ENCODE peak calls at places on chromosomes 12 and 14, in five cellular contexts. R is Peyer's patch, P is OCI-LY7, E is right cardiac atrium, W is foreskin keratinocyte. L is an unnamed sample.

GRCh38 chr12:62785941-62786559 is 148.9 kb downstream of the PPM1H start:
- DNase-seq in P (no peak), W (peak; percentile 95), R (no peak), E (no peak), L (no peak)

GRCh38 chr12:124217508-124217981 is 77.3 kb upstream of the RFLNA start:
- DNase-seq in P (no peak), W (no peak), E (no peak), R (no peak), L (no peak)

GRCh38 chr12:120498870-120499515 is 3.1 kb downstream of the DYNLL1 start:
- DNase-seq in R (no peak), P (no peak), E (no peak), W (no peak), L (no peak)

GRCh38 chr12:111046896-111047295 is 126.5 kb upstream of the MYL2 start:
- DNase-seq in R (no peak), W (no peak), E (no peak), P (no peak), L (no peak)

GRCh38 chr14:63276016-63276415 is 42.7 kb downstream of the GPHB5 start:
- DNase-seq in R (no peak), W (no peak), P (no peak), E (no peak), L (no peak)

GRCh38 chr14:88829685-88830302 is 5.3 kb downstream of the TTC8 start:
- DNase-seq in E (no peak), R (no peak), W (no peak), P (no peak), L (no peak)

GRCh38 chr14:61320806-61321384 is 484 bp upstream of the PRKCH start:
- DNase-seq in E (peak; percentile 54), W (peak; percentile 34), R (no peak), P (no peak), L (no peak)

GRCh38 chr12:6113691-6114475 is 10.6 kb downstream of the VWF start:
- DNase-seq in E (no peak), P (no peak), W (no peak), R (peak; percentile 33), L (no peak)

GRCh38 chr14:62064741-62065323 is 302.6 kb downstream of the SNAPC1 start:
- DNase-seq in P (no peak), W (no peak), E (no peak), R (no peak), L (no peak)

GRCh38 chr14:90630407-90630806 is 185.8 kb downstream of the TTC7B start:
- DNase-seq in R (no peak), W (no peak), E (no peak), P (no peak), L (no peak)

GRCh38 chr14:66501592-66501991 is 6.4 kb upstream of the GPHN start:
- DNase-seq in P (no peak), E (no peak), W (no peak), R (no peak), L (no peak)

GRCh38 chr12:124901003-124901402 is 13.4 kb downstream of the UBC start:
- DNase-seq in W (no peak), E (no peak), P (peak; percentile 25), R (no peak), L (no peak)

GRCh38 chr14:72809063-72809462 is 84.8 kb downstream of the DPF3 start:
- DNase-seq in E (no peak), R (no peak), W (no peak), P (no peak), L (no peak)

GRCh38 chr14:106872619-106873446 is 1346.5 kb downstream of the TMEM121 start:
- DNase-seq in W (no peak), P (peak; percentile 90), E (peak; percentile 74), R (peak; percentile 96), L (peak; percentile 73)

GRCh38 chr12:120709976-120710804 is at the start of gene UNC119B:
- DNase-seq in P (peak; percentile 72), R (peak; percentile 75), E (peak; percentile 93), W (peak; percentile 25), L (peak; percentile 71)

GRCh38 chr12:98793121-98793520 is 148.0 kb downstream of the APAF1 start:
- DNase-seq in R (no peak), P (no peak), W (no peak), E (no peak), L (no peak)

GRCh38 chr12:3127832-3128231 is 50.7 kb downstream of the TSPAN9 start:
- DNase-seq in W (no peak), E (no peak), P (no peak), R (no peak), L (no peak)

GRCh38 chr12:123942911-123943648 is 29.6 kb downstream of the CCDC92 start:
- DNase-seq in W (no peak), P (no peak), R (peak; percentile 34), E (no peak), L (no peak)

GRCh38 chr12:93773122-93773871 is 96.1 kb downstream of the CRADD start:
- DNase-seq in R (no peak), W (no peak), E (no peak), P (no peak), L (peak; percentile 48)

GRCh38 chr12:128693115-128693514 is 130.6 kb downstream of the SLC15A4 start:
- DNase-seq in E (no peak), W (no peak), R (no peak), P (no peak), L (no peak)

GRCh38 chr12:78888583-78888982 is 24.0 kb downstream of the SYT1 start:
- DNase-seq in E (no peak), W (no peak), P (peak; percentile 23), R (no peak), L (no peak)

GRCh38 chr14:50047274-50047676 is 69.1 kb downstream of the VCPKMT start:
- DNase-seq in P (peak; percentile 76), W (no peak), R (peak; percentile 79), E (no peak), L (no peak)
- H3K27ac ChIP-seq in P (peak overlapping the region; percentile 20), W (no peak overlapping the region), R (peak overlapping the region; percentile 84), E (peak overlapping the region; percentile 69), L (peak overlapping the region; percentile 36)

GRCh38 chr12:46950116-46950515 is 124.3 kb upstream of the SLC38A4 start:
- DNase-seq in E (no peak), R (no peak), W (peak; percentile 60), P (no peak), L (no peak)
- H3K27ac ChIP-seq in E (no peak overlapping the region), R (no peak overlapping the region), W (no peak overlapping the region), P (no peak overlapping the region), L (no peak overlapping the region)

GRCh38 chr14:100083706-100084105 is 18.5 kb downstream of the EVL start:
- DNase-seq in R (no peak), E (no peak), W (peak; percentile 98), P (no peak), L (no peak)

GRCh38 chr14:100085451-100085850 is 20.2 kb downstream of the EVL start:
- DNase-seq in R (no peak), P (no peak), E (no peak), W (no peak), L (no peak)

GRCh38 chr14:100082723-100083122 is 17.5 kb downstream of the EVL start:
- DNase-seq in R (no peak), P (no peak), E (no peak), W (no peak), L (no peak)

GRCh38 chr14:100086361-100086760 is 21.1 kb downstream of the EVL start:
- DNase-seq in R (no peak), W (no peak), P (no peak), E (no peak), L (no peak)

DNA sequence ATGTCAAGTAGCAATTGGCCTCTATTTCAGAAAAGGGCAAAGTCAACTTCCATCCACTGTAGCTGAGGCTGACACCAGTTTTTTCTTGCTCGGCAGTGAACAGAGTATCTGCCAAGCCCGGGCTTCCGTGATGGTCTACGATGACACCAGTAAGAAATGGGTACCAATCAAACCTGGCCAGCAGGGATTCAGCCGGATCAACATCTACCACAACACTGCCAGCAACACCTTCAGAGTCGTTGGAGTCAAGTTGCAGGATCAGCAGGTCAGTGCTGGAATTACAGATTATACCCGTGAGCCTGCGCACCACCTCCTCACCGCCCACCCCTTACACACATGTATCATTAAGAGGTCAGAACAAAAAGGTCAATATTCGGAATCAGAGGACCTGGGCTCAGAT is 19.4 kb downstream of the EVL start:
- DNase-seq in E (no peak), W (no peak), R (no peak), P (no peak), L (no peak)
- H3K27ac ChIP-seq in E (no peak overlapping the region), W (peak overlapping the region; percentile 85), R (no peak overlapping the region), P (no peak overlapping the region), L (peak overlapping the region; percentile 95)

DNA sequence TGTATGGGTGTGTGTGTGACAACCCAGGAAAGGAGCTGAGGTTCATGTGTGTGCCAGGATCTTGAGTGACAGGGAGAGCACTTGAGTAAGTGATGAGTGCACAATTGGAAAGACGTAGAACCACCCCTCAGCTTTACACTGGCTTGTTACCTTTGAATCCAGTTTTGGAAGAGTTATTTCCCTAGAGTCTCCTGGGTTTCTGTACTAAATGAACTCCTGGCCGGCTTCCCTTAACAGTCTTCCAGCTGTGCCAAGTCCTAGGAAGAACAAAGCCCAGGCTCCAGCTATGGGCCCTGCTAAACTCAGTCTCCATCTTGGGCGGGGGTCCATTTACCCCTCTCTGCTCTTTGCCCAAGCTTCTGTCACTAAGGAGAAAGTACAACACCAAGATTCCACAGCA is 19.7 kb upstream of the NR1H4 start:
- DNase-seq in W (no peak), P (no peak), R (no peak), E (peak; percentile 69), L (no peak)
- H3K27ac ChIP-seq in W (no peak overlapping the region), P (no peak overlapping the region), R (no peak overlapping the region), E (no peak overlapping the region), L (no peak overlapping the region)

GRCh38 chr12:27504506-27504905 is 19.5 kb upstream of the PPFIBP1 start:
- DNase-seq in E (no peak), P (no peak), R (no peak), W (no peak), L (no peak)
- H3K27ac ChIP-seq in E (no peak overlapping the region), P (no peak overlapping the region), R (no peak overlapping the region), W (no peak overlapping the region), L (no peak overlapping the region)

DNA sequence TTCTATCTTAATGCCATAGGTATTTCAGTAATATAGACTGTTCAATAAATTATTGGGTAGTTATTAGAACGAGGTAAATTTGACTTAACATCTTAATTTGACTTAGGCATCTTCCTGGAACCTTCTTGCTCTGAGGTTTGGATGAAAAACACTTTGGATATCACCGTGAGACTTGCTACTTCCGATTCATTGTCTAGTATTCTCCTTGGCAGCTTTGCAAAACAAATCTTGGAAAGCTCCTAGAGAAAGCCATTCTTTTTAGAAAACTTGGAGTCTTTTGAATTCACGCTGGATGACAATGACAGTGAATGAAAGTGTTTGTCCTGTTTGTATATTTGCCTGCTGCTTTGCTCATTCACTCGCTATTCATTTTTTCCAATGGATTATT is 222.1 kb upstream of the HMGA2 start:
- DNase-seq in E (no peak), W (no peak), P (no peak), R (no peak), L (no peak)
- H3K27ac ChIP-seq in E (no peak overlapping the region), W (peak overlapping the region; percentile 94), P (no peak overlapping the region), R (no peak overlapping the region), L (no peak overlapping the region)